ENCODE peak calls at places on chromosomes 5 and 9, in six cellular contexts. H is right lobe of liver, W is heart left ventricle, K is lower leg skin, A is astrocyte of the spinal cord, T is colonic mucosa. F is an unnamed sample.

GRCh38 chr5:115785395-115786009 is 31.0 kb downstream of the CDO1 start:
- DNase-seq in H (no peak), W (no peak), K (no peak), A (no peak), T (no peak), F (no peak)

GRCh38 chr9:35517136-35517535 is 27.2 kb downstream of the RUSC2 start:
- DNase-seq in H (no peak), W (no peak), K (no peak), A (peak; percentile 51), T (no peak), F (no peak)

GRCh38 chr5:75632321-75632720 is 21.1 kb downstream of the ANKDD1B start:
- DNase-seq in H (no peak), W (peak; percentile 41), K (no peak), A (no peak), T (no peak), F (no peak)

GRCh38 chr9:85994191-85994590 is 53.2 kb downstream of the NAA35 start:
- DNase-seq in H (no peak), W (no peak), K (no peak), A (no peak), T (no peak), F (no peak)

GRCh38 chr9:102950341-102950740 is 44.8 kb upstream of the CYLC2 start:
- DNase-seq in H (no peak), W (no peak), K (no peak), A (peak; percentile 2), T (no peak), F (no peak)

GRCh38 chr5:116763987-116764866 is 189.6 kb upstream of the SEMA6A start:
- DNase-seq in H (no peak), W (no peak), K (no peak), A (peak; percentile 62), T (no peak), F (no peak)

GRCh38 chr5:94691947-94692346 is 73.5 kb downstream of the SLF1 start:
- DNase-seq in H (no peak), W (no peak), K (no peak), A (peak; percentile 84), T (no peak), F (no peak)

GRCh38 chr9:135414293-135414692 is 65.3 kb upstream of the PPP1R26 start:
- DNase-seq in H (no peak), W (no peak), K (no peak), A (no peak), T (no peak), F (peak; percentile 47)

GRCh38 chr5:176899296-176899891 is at the start of gene HK3:
- DNase-seq in H (no peak), W (no peak), K (peak; percentile 69), A (no peak), T (no peak), F (no peak)

GRCh38 chr5:120405923-120406322 is 58.2 kb upstream of the PRR16 start:
- DNase-seq in H (no peak), W (no peak), K (no peak), A (peak; percentile 80), T (no peak), F (no peak)

GRCh38 chr5:177330991-177331837 is 19.5 kb upstream of the MXD3 start:
- DNase-seq in H (peak; percentile 20), W (no peak), K (no peak), A (no peak), T (no peak), F (no peak)

GRCh38 chr5:180376511-180376910 is 23.4 kb upstream of the GFPT2 start:
- DNase-seq in H (no peak), W (no peak), K (no peak), A (no peak), T (no peak), F (no peak)

GRCh38 chr9:3936520-3937235 is 363.2 kb downstream of the GLIS3 start:
- DNase-seq in H (no peak), W (peak; percentile 42), K (no peak), A (no peak), T (no peak), F (no peak)

GRCh38 chr9:13569706-13570423 is 290.4 kb upstream of the MPDZ start:
- DNase-seq in H (no peak), W (no peak), K (no peak), A (peak; percentile 22), T (no peak), F (no peak)

DNA sequence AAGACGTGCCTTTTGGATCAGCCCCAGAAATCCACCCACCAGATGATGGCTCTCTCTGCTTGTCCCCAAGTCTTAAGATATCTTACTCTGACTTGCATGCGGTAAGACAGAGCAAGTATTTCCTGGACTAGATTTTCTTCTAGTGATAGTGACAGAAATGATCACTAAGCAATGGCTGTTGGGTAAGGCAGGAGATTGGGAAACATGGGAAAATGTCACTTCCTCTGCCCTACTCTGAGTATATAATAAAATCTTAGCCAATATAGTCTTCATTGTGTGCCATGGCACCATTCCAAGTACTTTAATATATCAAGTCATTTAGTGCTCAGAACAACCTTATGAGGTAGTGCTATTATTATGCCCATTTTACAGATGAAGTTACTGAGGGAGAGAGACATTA is 31.0 kb upstream of the GNA14 start:
- DNase-seq in H (no peak), W (no peak), K (no peak), A (no peak), T (no peak), F (no peak)
- TF ChIP-seq CTCF in H (no peak), W (no peak), K (no peak), A (no peak), T (no peak), F (no peak)

GRCh38 chr9:127384901-127385300 is 12.1 kb upstream of the SLC2A8 start:
- DNase-seq in H (peak; percentile 5), W (no peak), K (no peak), A (no peak), T (peak; percentile 11), F (no peak)
- TF ChIP-seq CTCF in H (no peak), W (no peak), K (no peak), A (no peak), T (no peak), F (no peak)

GRCh38 chr9:93052791-93053540 is 5.5 kb upstream of the SUSD3 start:
- DNase-seq in H (no peak), W (no peak), K (no peak), A (no peak), T (no peak), F (peak; percentile 81)
- TF ChIP-seq CTCF in H (no peak), W (no peak), K (no peak), A (no peak), T (no peak), F (no peak)

GRCh38 chr9:19102631-19103345 is at the start of gene HAUS6:
- DNase-seq in H (peak; percentile 96), W (peak; percentile 97), K (peak; percentile 99), A (peak; percentile 98), T (peak; percentile 98), F (peak; percentile 97)
- TF ChIP-seq CTCF in H (peak; percentile 40), W (peak; percentile 52), K (no peak), A (peak; percentile 46), T (peak; percentile 35), F (peak; percentile 62)

GRCh38 chr5:137605377-137605776 is 106.3 kb upstream of the SPOCK1 start:
- DNase-seq in H (no peak), W (no peak), K (no peak), A (peak; percentile 17), T (no peak), F (no peak)
- TF ChIP-seq CTCF in H (no peak), W (peak; percentile 15), K (no peak), A (peak; percentile 26), T (no peak), F (peak; percentile 77)

GRCh38 chr5:66658516-66658915 is 62.3 kb downstream of the MAST4 start:
- DNase-seq in H (no peak), W (no peak), K (no peak), A (no peak), T (no peak), F (no peak)
- TF ChIP-seq CTCF in H (no peak), W (no peak), K (no peak), A (no peak), T (no peak), F (no peak)

DNA sequence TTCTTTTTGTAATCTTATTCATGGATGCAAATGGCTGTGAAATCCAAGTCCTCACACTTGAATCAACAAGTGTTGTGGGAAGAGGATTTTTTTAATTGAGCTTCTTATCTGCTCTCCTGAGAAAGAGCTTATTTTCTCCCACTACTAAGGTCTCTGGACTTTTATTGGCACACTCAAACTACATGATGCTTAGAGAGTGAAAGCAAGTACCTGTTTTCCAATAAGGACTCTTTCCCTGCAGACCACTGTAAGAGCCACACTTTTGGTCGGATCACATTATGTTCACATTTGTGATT is 546.4 kb upstream of the ARRDC3 start:
- DNase-seq in H (no peak), W (no peak), K (no peak), A (no peak), T (no peak), F (no peak)
- TF ChIP-seq CTCF in H (no peak), W (no peak), K (no peak), A (no peak), T (no peak), F (peak; percentile 52)